ENCODE peak calls at places on chromosomes 12 and 14, in eight cellular contexts. I is cardiac muscle cell, V is left ventricle myocardium inferior, J is retinal pigment epithelial cell, X is heart left ventricle, Y is activated T-helper 1 cell treated with Interleukin-2 at 50 U/mL for 16 hours, D is iPS DF 19.7, O is NCI-H460. M is an unnamed sample.

GRCh38 chr12:56346663-56347062 is 8.0 kb downstream of the IL23A start:
- DNase-seq in Y (no peak), X (no peak), V (no peak), D (no peak), O (no peak), J (no peak), I (no peak), M (no peak)

GRCh38 chr14:90409209-90409730 is 12.4 kb downstream of the CALM1 start:
- DNase-seq in O (peak; percentile 43), D (no peak), Y (no peak), I (peak; percentile 92), X (peak; percentile 80), J (peak; percentile 96), V (peak; percentile 49), M (peak; percentile 61)

GRCh38 chr12:79251356-79251755 is 386.8 kb downstream of the SYT1 start:
- DNase-seq in I (no peak), X (no peak), J (no peak), D (no peak), O (no peak), V (no peak), Y (no peak), M (no peak)

GRCh38 chr14:74238974-74239847 is at the start of gene VSX2:
- DNase-seq in D (no peak), Y (no peak), V (no peak), X (no peak), I (no peak), J (no peak), O (no peak), M (no peak)

GRCh38 chr12:49909826-49910225 is 6.1 kb upstream of the FAIM2 start:
- DNase-seq in Y (no peak), X (no peak), I (peak; percentile 68), V (no peak), D (peak; percentile 42), J (peak; percentile 63), O (no peak), M (peak; percentile 42)

GRCh38 chr12:84696281-84696680 is 216.3 kb downstream of the SLC6A15 start:
- DNase-seq in J (no peak), I (no peak), X (no peak), V (no peak), D (no peak), Y (no peak), O (no peak), M (no peak)

GRCh38 chr14:104860414-104860813 is 4.7 kb upstream of the CEP170B start:
- DNase-seq in V (no peak), Y (no peak), X (no peak), D (no peak), J (no peak), I (no peak), O (no peak), M (no peak)

GRCh38 chr14:57889245-57889644 is 23.4 kb upstream of the SLC35F4 start:
- DNase-seq in I (peak; percentile 67), Y (no peak), X (peak; percentile 23), D (no peak), V (peak; percentile 64), J (peak; percentile 77), O (no peak), M (no peak)

GRCh38 chr12:69354561-69355187 is 4.9 kb upstream of the YEATS4 start:
- DNase-seq in D (peak; percentile 17), V (no peak), O (no peak), Y (no peak), J (no peak), X (no peak), I (no peak), M (no peak)

GRCh38 chr12:49974231-49974675 is 1.5 kb downstream of the AQP6 start:
- DNase-seq in X (peak; percentile 70), Y (no peak), V (peak; percentile 69), D (no peak), O (peak; percentile 56), I (peak; percentile 82), J (no peak), M (peak; percentile 69)

GRCh38 chr12:111410229-111411186 is 4.8 kb downstream of the SH2B3 start:
- DNase-seq in I (peak; percentile 52), D (no peak), X (peak; percentile 36), V (peak; percentile 44), Y (no peak), J (no peak), O (no peak), M (no peak)

GRCh38 chr12:48994224-48995060 is 4.7 kb downstream of the DDN start:
- DNase-seq in X (no peak), Y (no peak), O (no peak), V (no peak), I (no peak), D (no peak), J (no peak), M (no peak)

GRCh38 chr12:109053382-109054123 is 1.2 kb downstream of the USP30 start:
- DNase-seq in O (no peak), I (peak; percentile 2), D (no peak), X (no peak), Y (no peak), J (no peak), V (no peak), M (no peak)

GRCh38 chr12:40375076-40375475 is 150.3 kb downstream of the LRRK2 start:
- DNase-seq in Y (no peak), X (no peak), I (peak; percentile 5), D (no peak), J (no peak), O (peak; percentile 3), V (no peak), M (no peak)

GRCh38 chr12:18859400-18859799 is 121.5 kb downstream of the CAPZA3 start:
- DNase-seq in X (no peak), D (no peak), J (no peak), O (no peak), Y (no peak), V (no peak), I (no peak), M (no peak)

GRCh38 chr12:103493199-103493598 is 2.6 kb downstream of the C12orf42 start:
- DNase-seq in X (no peak), V (no peak), I (no peak), D (no peak), O (no peak), Y (no peak), J (no peak), M (no peak)

GRCh38 chr12:48029811-48030650 is 25.8 kb upstream of the COL2A1 start:
- DNase-seq in Y (no peak), V (no peak), O (no peak), I (no peak), J (no peak), X (no peak), D (no peak), M (no peak)

GRCh38 chr14:70257526-70257925 is 68.8 kb upstream of the SLC8A3 start:
- DNase-seq in I (peak; percentile 7), Y (no peak), O (peak; percentile 15), J (no peak), X (no peak), V (no peak), D (no peak), M (peak; percentile 32)

GRCh38 chr12:104971276-104971675 is 13.2 kb upstream of the SLC41A2 start:
- DNase-seq in X (no peak), D (no peak), I (no peak), J (no peak), Y (no peak), O (no peak), V (no peak), M (no peak)

GRCh38 chr12:45290218-45290609 is 74.3 kb downstream of the ANO6 start:
- DNase-seq in O (no peak), X (no peak), D (no peak), I (peak; percentile 81), Y (no peak), V (no peak), J (no peak), M (no peak)

GRCh38 chr12:56565510-56566101 is 44.0 kb downstream of the RBMS2 start:
- DNase-seq in D (no peak), O (no peak), X (peak; percentile 91), V (peak; percentile 82), J (peak; percentile 10), Y (no peak), I (peak; percentile 92), M (peak; percentile 77)

GRCh38 chr12:51127050-51127729 is 43.8 kb upstream of the CSRNP2 start:
- DNase-seq in I (peak; percentile 3), D (no peak), Y (no peak), X (no peak), V (no peak), O (no peak), J (no peak), M (no peak)

GRCh38 chr14:90522585-90523191 is 125.9 kb downstream of the CALM1 start:
- DNase-seq in Y (no peak), D (no peak), J (no peak), I (peak; percentile 71), V (peak; percentile 42), O (no peak), X (peak; percentile 62), M (peak; percentile 74)

GRCh38 chr12:14327717-14328116 is 37.8 kb upstream of the ATF7IP start:
- DNase-seq in D (no peak), J (no peak), V (no peak), I (no peak), O (no peak), X (no peak), Y (no peak), M (no peak)

GRCh38 chr12:27703720-27704452 is 6.7 kb upstream of the MRPS35 start:
- DNase-seq in J (peak; percentile 50), I (peak; percentile 93), V (peak; percentile 28), Y (peak; percentile 32), D (peak; percentile 48), X (peak; percentile 59), O (peak; percentile 88), M (no peak)

GRCh38 chr12:8844665-8845064 is 22.2 kb downstream of the A2ML1 start:
- DNase-seq in J (peak; percentile 7), Y (no peak), O (no peak), V (peak; percentile 74), I (peak; percentile 56), X (peak; percentile 70), D (no peak), M (peak; percentile 37)

GRCh38 chr12:66633676-66634075 is 45.2 kb downstream of the GRIP1 start:
- DNase-seq in D (no peak), I (peak; percentile 12), Y (no peak), O (no peak), J (peak; percentile 63), V (no peak), X (no peak), M (no peak)

GRCh38 chr14:84874436-84874835 is 655.5 kb upstream of the FLRT2 start:
- DNase-seq in J (no peak), Y (no peak), D (no peak), V (no peak), X (no peak), I (no peak), O (no peak), M (no peak)

GRCh38 chr14:104314251-104314941 is 176.0 kb downstream of the KIF26A start:
- DNase-seq in Y (no peak), V (no peak), O (no peak), J (no peak), I (no peak), X (peak; percentile 2), D (no peak), M (peak; percentile 24)

GRCh38 chr14:104968541-104969401 is 9.4 kb downstream of the AHNAK2 start:
- DNase-seq in X (peak; percentile 6), O (peak; percentile 47), I (peak; percentile 62), V (no peak), Y (no peak), J (no peak), D (no peak), M (peak; percentile 59)

GRCh38 chr12:49051777-49052438 is 8.7 kb downstream of the KMT2D start:
- DNase-seq in X (no peak), J (no peak), O (no peak), V (no peak), Y (no peak), I (no peak), D (no peak), M (no peak)

GRCh38 chr14:68970096-68970612 is 8.9 kb downstream of the ACTN1 start:
- DNase-seq in D (no peak), X (no peak), Y (no peak), V (no peak), I (no peak), O (no peak), J (no peak), M (no peak)

GRCh38 chr14:49972199-49972671 is 79.4 kb downstream of the ARF6 start:
- DNase-seq in J (no peak), X (peak; percentile 43), Y (no peak), D (no peak), I (peak; percentile 58), O (no peak), V (no peak), M (no peak)

GRCh38 chr14:75127903-75128595 is 1.2 kb upstream of the NEK9 start:
- DNase-seq in I (no peak), V (no peak), D (no peak), X (no peak), J (no peak), Y (no peak), O (no peak), M (no peak)

M was measured in psoas muscle.